ENCODE peak calls at places on chromosomes 13 and 19, in six cellular contexts. M is posterior cingulate gyrus; X is AG10803; V is stimulated activated CD4-positive, alpha-beta T cell treated with anti-CD3 and anti-CD28 coated beads, Interleukin-4, amount 100 ng/mL, for 4 hours; Q is BJ; N is AG04450. W is an unnamed sample.

GRCh38 chr19:17125728-17126677 is 50.4 kb downstream of the MYO9B start:
- DNase-seq in Q (no peak), X (no peak), V (peak), M (peak), N (no peak), W (peak)

GRCh38 chr13:67630640-67631039 is 400.5 kb upstream of the PCDH9 start:
- DNase-seq in M (no peak), V (no peak), X (no peak), Q (no peak), N (no peak), W (no peak)

GRCh38 chr13:48000559-48001126 is 430 bp downstream of the SUCLA2 start:
- DNase-seq in M (no peak), V (no peak), X (no peak), N (no peak), Q (no peak), W (peak)

GRCh38 chr19:7931221-7932061 is 5.5 kb upstream of the CTXN1 start:
- DNase-seq in V (no peak), M (no peak), N (no peak), Q (no peak), X (no peak), W (no peak)

GRCh38 chr19:43430142-43430710 is 15.5 kb downstream of the TEX101 start:
- DNase-seq in X (no peak), M (no peak), N (no peak), Q (no peak), V (no peak), W (no peak)

GRCh38 chr13:91592050-91593014 is 193.9 kb downstream of the GPC5 start:
- DNase-seq in N (no peak), M (no peak), X (no peak), V (no peak), Q (no peak), W (no peak)

GRCh38 chr13:51341804-51342203 is 2.3 kb downstream of the SERPINE3 start:
- DNase-seq in M (no peak), Q (no peak), V (no peak), N (no peak), X (no peak), W (no peak)

GRCh38 chr13:109719962-109720646 is 66.3 kb downstream of the IRS2 start:
- DNase-seq in M (no peak), X (no peak), N (no peak), Q (no peak), V (no peak), W (no peak)

GRCh38 chr19:38274734-38275133 is 10.4 kb downstream of the SPINT2 start:
- DNase-seq in N (no peak), V (no peak), M (peak), X (no peak), Q (no peak), W (no peak)

GRCh38 chr13:57865600-57866294 is 234.2 kb downstream of the PCDH17 start:
- DNase-seq in N (no peak), X (no peak), Q (no peak), M (no peak), V (no peak), W (no peak)

GRCh38 chr19:7919681-7920519 is at the start of gene SNAPC2:
- DNase-seq in V (peak), M (peak), N (peak), Q (peak), X (peak), W (peak)

GRCh38 chr13:20544186-20544914 is 18.7 kb upstream of the CRYL1 start:
- DNase-seq in V (no peak), N (no peak), X (no peak), Q (no peak), M (no peak), W (no peak)

W was measured in CD14-positive monocyte.